ENCODE peak calls at places on chromosomes 11 and 22, in ten cellular contexts. K is neuronal stem cell; Q is left lung; E is T-helper 17 cell; S is DMS79; I is GDM1; L is AG09319; Z is NCI-H774; Y is D721Med; N is stimulated activated CD4-positive, alpha-beta T cell treated with anti-CD3 and anti-CD28 coated beads, TNF-alpha, amount 100 ng/mL, for 24 hours. B is an unnamed sample.
A peak's percentile ranks its signal among the peaks of the same experiment; 100 is the strongest.

GRCh38 chr11:97786961-97787360 is 1233.8 kb upstream of the CNTN5 start:
- DNase-seq in K (no peak), Q (no peak), E (no peak), S (no peak), I (no peak), L (no peak), Z (no peak), Y (no peak), N (no peak), B (no peak)

GRCh38 chr11:73420136-73420535 is 43.9 kb downstream of the RELT start:
- DNase-seq in K (no peak), Q (no peak), E (no peak), S (no peak), I (no peak), L (no peak), Z (no peak), Y (no peak), N (no peak), B (no peak)

GRCh38 chr22:24355574-24355973 is 71.8 kb upstream of the ADORA2A start:
- DNase-seq in K (no peak), Q (no peak), E (no peak), S (no peak), I (no peak), L (no peak), Z (no peak), Y (no peak), N (no peak), B (no peak)

GRCh38 chr11:2779499-2779980 is 79.7 kb upstream of the KCNQ1OT1 start:
- DNase-seq in K (no peak), Q (no peak), E (no peak), S (no peak), I (no peak), L (no peak), Z (no peak), Y (no peak), N (no peak), B (no peak)

GRCh38 chr11:125942771-125943428 is 2.9 kb upstream of the VSIG10L2 start:
- DNase-seq in K (no peak), Q (no peak), E (no peak), S (no peak), I (no peak), L (no peak), Z (no peak), Y (no peak), N (no peak), B (no peak)

GRCh38 chr11:31641477-31642062 is 132.0 kb downstream of the ELP4 start:
- DNase-seq in K (peak; percentile 38), Q (no peak), E (no peak), S (no peak), I (no peak), L (no peak), Z (peak; percentile 23), Y (no peak), N (no peak), B (peak; percentile 48)

GRCh38 chr22:30878516-30879365 is 89.8 kb downstream of the MORC2 start:
- DNase-seq in K (no peak), Q (no peak), E (no peak), S (no peak), I (no peak), L (no peak), Z (no peak), Y (no peak), N (no peak), B (peak; percentile 44)

GRCh38 chr22:21445437-21446127 is 21.6 kb upstream of the TMEM191C start:
- DNase-seq in K (no peak), Q (no peak), E (no peak), S (no peak), I (no peak), L (no peak), Z (no peak), Y (no peak), N (no peak), B (no peak)

GRCh38 chr11:67275606-67276409 is 9.5 kb downstream of the GRK2 start:
- DNase-seq in K (no peak), Q (peak; percentile 30), E (no peak), S (no peak), I (no peak), L (no peak), Z (no peak), Y (no peak), N (no peak), B (no peak)

GRCh38 chr11:130124096-130124495 is 35.5 kb upstream of the ST14 start:
- DNase-seq in K (no peak), Q (peak; percentile 90), E (no peak), S (no peak), I (no peak), L (peak; percentile 70), Z (no peak), Y (no peak), N (no peak), B (peak; percentile 88)

GRCh38 chr11:693415-693831 is 1.6 kb downstream of the DEAF1 start:
- DNase-seq in K (no peak), Q (no peak), E (no peak), S (no peak), I (no peak), L (no peak), Z (no peak), Y (no peak), N (no peak), B (no peak)